ENCODE peak calls at places on chromosomes 5 and 9, in seven cellular contexts. K, P, S, Q, I, D and R are unnamed samples.
A peak's percentile ranks its signal among the peaks of the same experiment; 100 is the strongest.

GRCh38 chr5:40570408-40571129 is 109.1 kb upstream of the PTGER4 start:
- DNase-seq in K (no peak), P (no peak), S (no peak), Q (no peak), I (no peak), D (peak; percentile 79), R (no peak)

GRCh38 chr9:121288874-121289553 is 21.1 kb downstream of the GSN start:
- DNase-seq in K (peak; percentile 46), P (peak; percentile 60), S (peak; percentile 84), Q (peak; percentile 47), I (no peak), D (peak; percentile 84), R (no peak)

GRCh38 chr5:76964018-76964417 is 11.2 kb downstream of the CRHBP start:
- DNase-seq in K (peak; percentile 20), P (no peak), S (no peak), Q (no peak), I (no peak), D (no peak), R (no peak)

GRCh38 chr9:113632776-113633590 is 169.5 kb downstream of the RGS3 start:
- DNase-seq in K (no peak), P (no peak), S (no peak), Q (no peak), I (no peak), D (no peak), R (no peak)

GRCh38 chr5:65742565-65743231 is 20.7 kb downstream of the NLN start:
- DNase-seq in K (no peak), P (no peak), S (peak; percentile 12), Q (no peak), I (peak; percentile 17), D (peak; percentile 83), R (peak; percentile 33)

GRCh38 chr5:180618830-180619562 is 27.7 kb upstream of the SCGB3A1 start:
- DNase-seq in K (peak; percentile 79), P (no peak), S (no peak), Q (no peak), I (no peak), D (peak; percentile 10), R (peak; percentile 13)

GRCh38 chr9:122318284-122318683 is 52.5 kb upstream of the PTGS1 start:
- DNase-seq in K (no peak), P (no peak), S (no peak), Q (no peak), I (no peak), D (no peak), R (no peak)

GRCh38 chr9:83431470-83432060 is 106.6 kb downstream of the FRMD3 start:
- DNase-seq in K (no peak), P (no peak), S (peak; percentile 42), Q (no peak), I (no peak), D (no peak), R (peak; percentile 94)

GRCh38 chr5:177473461-177473991 is at the start of gene DBN1:
- DNase-seq in K (peak; percentile 65), P (no peak), S (no peak), Q (no peak), I (peak; percentile 88), D (no peak), R (no peak)

GRCh38 chr9:112487799-112488345 is 1.2 kb downstream of the KIAA1958 start:
- DNase-seq in K (no peak), P (no peak), S (no peak), Q (no peak), I (no peak), D (peak; percentile 22), R (no peak)

GRCh38 chr5:82639393-82640144 is 361.4 kb upstream of the RPS23 start:
- DNase-seq in K (no peak), P (no peak), S (no peak), Q (no peak), I (no peak), D (no peak), R (no peak)

GRCh38 chr9:76789850-76790249 is 25.6 kb downstream of the PCA3 start:
- DNase-seq in K (no peak), P (no peak), S (no peak), Q (no peak), I (no peak), D (no peak), R (no peak)

GRCh38 chr5:126186210-126186609 is 237.0 kb upstream of the GRAMD2B start:
- DNase-seq in K (no peak), P (no peak), S (no peak), Q (no peak), I (no peak), D (no peak), R (no peak)

GRCh38 chr5:3075309-3075708 is 323.8 kb upstream of the IRX2 start:
- DNase-seq in K (no peak), P (no peak), S (no peak), Q (no peak), I (no peak), D (no peak), R (no peak)
- TF ChIP-seq CTCF in K (no peak), P (no peak), S (peak; percentile 44), Q (no peak), I (no peak), D (peak; percentile 15), R (peak; percentile 21)

GRCh38 chr5:9774472-9775079 is 144.4 kb upstream of the TAS2R1 start:
- DNase-seq in K (no peak), P (no peak), S (no peak), Q (no peak), I (no peak), D (peak; percentile 56), R (no peak)
- TF ChIP-seq CTCF in K (no peak), P (no peak), S (no peak), Q (no peak), I (no peak), D (no peak), R (peak; percentile 30)

GRCh38 chr5:169826618-169827017 is 153.7 kb downstream of the INSYN2B start:
- DNase-seq in K (no peak), P (no peak), S (no peak), Q (no peak), I (no peak), D (peak; percentile 24), R (no peak)
- TF ChIP-seq CTCF in K (no peak), P (no peak), S (peak; percentile 27), Q (no peak), I (no peak), D (peak; percentile 22), R (peak; percentile 17)

DNA sequence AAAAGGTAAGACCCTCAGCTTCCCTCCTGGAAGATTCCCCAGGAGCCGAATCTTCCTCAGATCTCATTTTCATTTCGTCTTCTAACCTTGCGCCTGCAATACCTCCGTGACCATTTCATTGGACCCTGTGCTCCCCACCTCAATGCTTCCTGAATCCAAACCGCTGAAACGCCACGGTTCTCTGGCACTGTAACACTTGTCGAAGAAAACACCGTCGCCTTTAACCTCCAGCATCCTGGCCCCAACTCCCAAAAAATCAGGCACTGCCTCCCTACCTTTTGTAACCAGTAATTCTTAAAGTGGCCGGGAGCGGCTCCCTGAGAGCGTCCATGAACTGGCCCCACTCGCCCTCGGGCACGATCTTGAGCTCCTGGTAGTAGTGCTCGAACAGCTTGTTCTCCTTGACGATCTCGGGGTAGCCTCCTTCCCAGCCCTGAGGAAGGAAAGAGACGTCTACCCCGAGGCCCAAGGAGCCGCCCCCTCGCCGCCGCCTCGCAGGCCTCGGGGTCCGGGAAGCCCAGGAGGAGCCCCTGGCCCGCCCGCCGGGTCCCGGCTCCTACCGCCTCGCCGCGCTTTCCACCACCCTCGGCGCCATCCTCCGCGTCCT is 417 bp downstream of the NSUN2 start:
- DNase-seq in K (no peak), P (peak; percentile 12), S (no peak), Q (no peak), I (no peak), D (peak; percentile 52), R (no peak)
- TF ChIP-seq CTCF in K (no peak), P (no peak), S (no peak), Q (no peak), I (no peak), D (peak; percentile 14), R (no peak)

DNA sequence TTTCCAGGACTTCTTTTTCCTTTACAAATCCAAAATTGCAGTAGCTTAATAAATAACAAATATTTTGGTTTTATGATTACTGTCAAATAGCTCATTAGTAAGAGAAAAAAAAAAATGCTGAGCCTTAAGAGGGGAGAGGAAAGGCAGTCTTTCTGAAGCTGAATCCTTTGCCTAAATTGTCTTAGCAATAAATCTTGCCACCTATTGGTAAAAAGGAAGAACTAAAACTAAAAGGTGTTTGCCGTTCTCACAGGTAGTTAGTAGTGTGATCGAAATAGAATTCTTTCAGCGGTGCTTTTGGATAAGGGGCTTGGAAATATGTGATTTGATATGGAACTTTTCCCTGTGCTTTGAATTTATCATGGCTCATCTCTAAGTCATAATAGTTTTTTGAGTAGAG is 31.2 kb downstream of the PIK3R1 start:
- DNase-seq in K (no peak), P (no peak), S (no peak), Q (no peak), I (no peak), D (peak; percentile 21), R (no peak)
- TF ChIP-seq CTCF in K (no peak), P (peak; percentile 33), S (peak; percentile 31), Q (no peak), I (peak; percentile 57), D (peak; percentile 22), R (peak; percentile 22)

GRCh38 chr5:73528248-73528647 is 30.0 kb downstream of the BTF3 start:
- DNase-seq in K (no peak), P (no peak), S (no peak), Q (no peak), I (no peak), D (no peak), R (no peak)

GRCh38 chr5:73523861-73524260 is 25.6 kb downstream of the BTF3 start:
- DNase-seq in K (no peak), P (no peak), S (no peak), Q (no peak), I (no peak), D (no peak), R (no peak)

GRCh38 chr5:73519531-73520283 is 21.5 kb downstream of the BTF3 start:
- DNase-seq in K (peak; percentile 69), P (peak; percentile 63), S (peak; percentile 64), Q (peak; percentile 38), I (peak; percentile 77), D (peak; percentile 85), R (peak; percentile 62)

GRCh38 chr5:73525606-73526005 is 27.4 kb downstream of the BTF3 start:
- DNase-seq in K (no peak), P (no peak), S (no peak), Q (no peak), I (no peak), D (no peak), R (no peak)

GRCh38 chr5:73522989-73523388 is 24.7 kb downstream of the BTF3 start:
- DNase-seq in K (no peak), P (no peak), S (peak; percentile 72), Q (no peak), I (no peak), D (peak; percentile 90), R (no peak)
- TF ChIP-seq CTCF in K (no peak), P (no peak), S (no peak), Q (no peak), I (no peak), D (no peak), R (no peak)

GRCh38 chr9:70490478-70490877 is 76.0 kb upstream of the KLF9 start:
- DNase-seq in K (no peak), P (no peak), S (no peak), Q (no peak), I (no peak), D (peak; percentile 30), R (no peak)
- TF ChIP-seq CTCF in K (no peak), P (no peak), S (no peak), Q (no peak), I (no peak), D (peak; percentile 19), R (no peak)

GRCh38 chr5:69167488-69167845 is 517 bp downstream of the CCNB1 start:
- DNase-seq in K (no peak), P (no peak), S (no peak), Q (no peak), I (no peak), D (peak; percentile 20), R (no peak)
- TF ChIP-seq CTCF in K (no peak), P (no peak), S (no peak), Q (no peak), I (no peak), D (no peak), R (no peak)